ENCODE peak calls at places on chromosomes 7 and 10, in eight cellular contexts. N is stimulated activated CD4-positive, alpha-beta T cell treated with anti-CD3 and anti-CD28 coated beads, Interleukin-12 subunit alpha, Interleukin-12 subunit beta, amount 100 ng/mL, for 4 hours; L is progenitor cell of endocrine pancreas; V is left lobe of liver; X is Calu3; U is NCI-H1694; Z is stimulated activated CD8-positive, alpha-beta memory T cell treated with anti-CD3 and anti-CD28 coated beads, Interleukin-4, amount 100 ng/mL, for 4 hours; H is posterior vena cava. E is an unnamed sample.

GRCh38 chr10:51170518-51171245 is 96.4 kb downstream of the PRKG1 start:
- DNase-seq in N (no peak), L (no peak), V (no peak), X (no peak), U (no peak), Z (no peak), H (no peak), E (no peak)

GRCh38 chr10:45160266-45160665 is 155.1 kb downstream of the OR13A1 start:
- DNase-seq in N (no peak), L (no peak), V (no peak), X (no peak), U (no peak), Z (no peak), H (no peak), E (no peak)

GRCh38 chr7:4808565-4808964 is 33.1 kb downstream of the AP5Z1 start:
- DNase-seq in N (no peak), L (no peak), V (no peak), X (no peak), U (no peak), Z (no peak), H (no peak), E (no peak)

GRCh38 chr7:128453836-128454804 is 1.6 kb upstream of the HILPDA start:
- DNase-seq in N (no peak), L (peak; percentile 17), V (peak; percentile 89), X (no peak), U (no peak), Z (no peak), H (peak; percentile 96), E (no peak)

GRCh38 chr7:71186535-71186934 is 54.6 kb downstream of the GALNT17 start:
- DNase-seq in N (no peak), L (no peak), V (no peak), X (no peak), U (no peak), Z (no peak), H (no peak), E (no peak)

GRCh38 chr10:100216006-100216405 is 13.4 kb downstream of the CHUK start:
- DNase-seq in N (no peak), L (no peak), V (no peak), X (no peak), U (no peak), Z (no peak), H (no peak), E (no peak)

GRCh38 chr10:48470115-48470892 is 134.6 kb downstream of the ARHGAP22 start:
- DNase-seq in N (no peak), L (peak; percentile 9), V (peak; percentile 38), X (no peak), U (no peak), Z (no peak), H (peak; percentile 60), E (no peak)

GRCh38 chr7:40700653-40701475 is 566.1 kb downstream of the SUGCT start:
- DNase-seq in N (no peak), L (no peak), V (no peak), X (no peak), U (no peak), Z (no peak), H (no peak), E (no peak)

GRCh38 chr10:63605568-63605967 is 84.4 kb downstream of the REEP3 start:
- DNase-seq in N (no peak), L (no peak), V (no peak), X (peak; percentile 39), U (no peak), Z (no peak), H (no peak), E (no peak)

GRCh38 chr10:47092822-47093221 is 181.6 kb downstream of the PTPN20 start:
- DNase-seq in N (no peak), L (no peak), V (no peak), X (no peak), U (no peak), Z (no peak), H (no peak), E (no peak)

GRCh38 chr7:129845972-129846327 is 106.8 kb downstream of the UBE2H start:
- DNase-seq in N (no peak), L (no peak), V (no peak), X (no peak), U (no peak), Z (no peak), H (no peak), E (no peak)

GRCh38 chr7:50467817-50468610 is 17.9 kb upstream of the FIGNL1 start:
- DNase-seq in N (peak; percentile 76), L (peak; percentile 63), V (peak; percentile 82), X (peak; percentile 93), U (peak; percentile 65), Z (peak; percentile 51), H (peak; percentile 95), E (peak; percentile 51)

GRCh38 chr7:7231865-7232264 is 49.5 kb downstream of the C1GALT1 start:
- DNase-seq in N (no peak), L (no peak), V (no peak), X (no peak), U (no peak), Z (no peak), H (no peak), E (no peak)

GRCh38 chr7:28328161-28328560 is 84.2 kb upstream of the CREB5 start:
- DNase-seq in N (no peak), L (no peak), V (no peak), X (no peak), U (no peak), Z (no peak), H (no peak), E (no peak)

GRCh38 chr7:131293018-131293417 is 34.7 kb upstream of the MKLN1 start:
- DNase-seq in N (no peak), L (no peak), V (no peak), X (no peak), U (no peak), Z (no peak), H (peak; percentile 87), E (no peak)

GRCh38 chr7:148105853-148106252 is 484.7 kb upstream of the C7orf33 start:
- DNase-seq in N (no peak), L (no peak), V (no peak), X (no peak), U (no peak), Z (no peak), H (no peak), E (no peak)